ENCODE peak calls at places on chromosomes 2 and 18, in four cellular contexts. O is K562, B is GM12878, Q is HepG2. H is an unnamed sample.

GRCh38 chr2:70990216-70990615 is 4.5 kb downstream of the TEX261 start:
- DNase-seq in B (no peak), O (no peak), Q (no peak), H (no peak)

GRCh38 chr2:136057023-136057801 is 60.7 kb downstream of the CXCR4 start:
- DNase-seq in O (no peak), Q (no peak), B (peak), H (no peak)

GRCh38 chr18:56139372-56139771 is 499.0 kb downstream of the TXNL1 start:
- DNase-seq in Q (no peak), O (no peak), B (no peak), H (no peak)

GRCh38 chr2:176291768-176292393 is 22.6 kb downstream of the MTX2 start:
- DNase-seq in O (no peak), B (peak), Q (peak), H (no peak)

GRCh38 chr18:23487738-23488625 is 15.3 kb upstream of the RMC1 start:
- DNase-seq in Q (peak), O (peak), B (peak), H (no peak)

GRCh38 chr2:187774551-187775071 is 220.4 kb upstream of the TFPI start:
- DNase-seq in O (no peak), Q (no peak), B (no peak), H (no peak)

GRCh38 chr2:112962308-112963175 is 15.3 kb upstream of the IL36G start:
- DNase-seq in B (no peak), Q (no peak), O (no peak), H (no peak)

GRCh38 chr2:215664847-215665525 is 229.1 kb upstream of the FN1 start:
- DNase-seq in O (no peak), B (peak), Q (peak), H (no peak)

GRCh38 chr18:51724790-51725721 is 527.6 kb upstream of the MEX3C start:
- DNase-seq in B (peak), Q (no peak), O (no peak), H (no peak)

GRCh38 chr2:189580267-189580661 is 322 bp downstream of the SLC40A1 start:
- DNase-seq in B (no peak), Q (peak), O (peak), H (peak)

GRCh38 chr2:237797253-237797652 is 1.3 kb upstream of the RBM44 start:
- DNase-seq in O (no peak), Q (no peak), B (no peak), H (no peak)

GRCh38 chr18:24326211-24326610 is 71.4 kb downstream of the OSBPL1A start:
- DNase-seq in B (no peak), Q (no peak), O (no peak), H (no peak)

GRCh38 chr18:64806232-64806631 is 657.3 kb upstream of the LINC00305 start:
- DNase-seq in Q (no peak), O (no peak), B (no peak), H (no peak)

GRCh38 chr18:31250902-31251301 is 67.1 kb upstream of the DSG1 start:
- DNase-seq in B (no peak), Q (no peak), O (no peak), H (no peak)

GRCh38 chr2:68045337-68045736 is 17.5 kb downstream of the C1D start:
- DNase-seq in O (no peak), B (no peak), Q (no peak), H (peak)

GRCh38 chr2:187338679-187339121 is 109.4 kb downstream of the CALCRL start:
- DNase-seq in O (no peak), Q (no peak), B (no peak), H (peak)

GRCh38 chr2:88187038-88187676 is 17.0 kb downstream of the THNSL2 start:
- DNase-seq in O (peak), Q (peak), B (no peak), H (peak)

GRCh38 chr2:218003994-218004419 is 1.2 kb upstream of the TNS1 start:
- DNase-seq in Q (no peak), B (no peak), O (no peak), H (peak)

GRCh38 chr18:30929065-30929464 is 113.5 kb downstream of the DSC3 start:
- DNase-seq in B (no peak), Q (no peak), O (no peak), H (no peak)

GRCh38 chr2:109382946-109383345 is 230.8 kb downstream of the SEPTIN10 start:
- DNase-seq in Q (no peak), O (no peak), B (no peak), H (peak)

GRCh38 chr18:62485684-62486083 is 37.1 kb upstream of the ZCCHC2 start:
- DNase-seq in Q (peak), B (no peak), O (peak), H (no peak)

GRCh38 chr2:134401789-134402188 is 147.9 kb downstream of the MGAT5 start:
- DNase-seq in B (no peak), O (no peak), Q (no peak), H (no peak)

GRCh38 chr2:13114391-13114790 is 397.7 kb downstream of the TRIB2 start:
- DNase-seq in B (no peak), O (no peak), Q (no peak), H (peak)

GRCh38 chr2:65579506-65580235 is 147.3 kb upstream of the SPRED2 start:
- DNase-seq in O (no peak), B (no peak), Q (no peak), H (no peak)

GRCh38 chr2:120362926-120363325 is 17.0 kb downstream of the INHBB start:
- DNase-seq in B (no peak), Q (no peak), O (no peak), H (no peak)

GRCh38 chr2:221060335-221060734 is 511.8 kb downstream of the EPHA4 start:
- DNase-seq in B (no peak), O (no peak), Q (no peak), H (no peak)

GRCh38 chr18:26487437-26487836 is 60.9 kb downstream of the KCTD1 start:
- DNase-seq in Q (peak), B (peak), O (no peak), H (no peak)

GRCh38 chr18:79406708-79407107 is 11.0 kb downstream of the NFATC1 start:
- DNase-seq in O (no peak), Q (no peak), B (no peak), H (no peak)

GRCh38 chr2:162297925-162298552 is 20.4 kb downstream of the IFIH1 start:
- DNase-seq in Q (peak), O (peak), B (no peak), H (peak)

DNA sequence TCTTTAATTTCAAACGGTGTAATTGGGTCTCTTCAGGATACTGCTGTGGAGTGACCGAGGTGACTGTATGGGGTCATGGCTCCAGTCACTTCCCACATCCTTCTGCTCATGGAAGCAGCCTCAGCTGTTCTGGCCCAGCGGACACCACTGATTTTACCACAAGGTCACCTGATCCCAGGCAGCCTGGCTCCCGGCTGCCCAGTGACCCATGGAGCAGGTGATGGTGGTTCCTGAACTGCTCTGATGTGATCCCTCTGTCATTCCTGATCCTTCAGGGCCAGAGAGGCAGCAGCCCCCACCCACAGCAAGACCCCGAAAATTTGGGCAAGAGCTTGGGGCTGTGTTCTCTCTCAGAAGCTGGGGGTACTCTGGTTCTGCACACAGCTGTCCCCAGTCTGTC is 35.5 kb upstream of the HS6ST1 start:
- DNase-seq in O (no peak), Q (no peak), B (no peak), H (no peak)
- TF ChIP-seq REST in O (no peak), Q (no peak), B (no peak), H (no peak)

DNA sequence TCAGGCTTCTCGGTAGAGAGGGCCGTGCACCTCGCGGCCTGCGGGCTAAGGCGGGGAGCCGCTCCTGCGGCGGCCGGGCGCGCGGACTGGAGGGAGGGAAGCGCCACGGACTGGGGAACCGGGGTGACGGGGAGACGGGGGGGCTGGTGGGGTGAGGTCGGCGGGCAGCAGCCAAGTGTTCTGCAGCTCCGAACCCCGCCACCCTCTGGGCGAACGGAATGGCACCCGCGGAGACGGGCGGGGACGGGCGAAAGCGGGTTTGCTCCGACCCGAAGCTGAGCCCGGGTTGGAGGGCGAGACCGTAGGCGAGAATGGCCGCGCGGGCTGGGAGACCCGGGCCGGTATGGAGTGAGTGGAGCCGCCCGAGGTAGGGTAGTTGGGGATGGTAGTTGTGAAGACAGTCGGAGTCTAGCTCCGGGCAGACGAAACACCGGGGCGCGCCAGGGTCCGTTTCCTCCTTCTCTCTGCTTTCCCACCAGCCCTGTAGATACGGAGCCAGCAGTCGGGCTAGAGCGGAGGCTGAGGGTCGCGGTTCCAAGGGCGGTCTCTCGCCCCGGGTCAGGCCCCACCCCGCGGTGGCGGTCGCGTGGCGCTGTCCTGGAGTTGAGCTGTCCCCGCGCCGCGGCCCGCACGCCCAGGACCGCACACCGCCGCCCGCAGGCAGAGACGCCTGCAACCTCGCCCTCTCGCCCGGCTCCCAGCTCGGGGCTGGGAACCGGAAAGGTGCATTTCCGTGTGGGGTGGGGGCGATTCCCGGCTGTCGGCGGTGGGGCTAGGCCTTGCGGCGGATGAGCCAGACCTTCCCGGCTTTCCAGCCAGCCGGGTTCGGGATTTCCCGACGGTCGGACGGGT is 160.3 kb upstream of the SIX2 start:
- DNase-seq in B (no peak), Q (no peak), O (no peak), H (peak)
- TF ChIP-seq TAF1 in B (no peak), Q (no peak), O (no peak), H (no peak)

DNA sequence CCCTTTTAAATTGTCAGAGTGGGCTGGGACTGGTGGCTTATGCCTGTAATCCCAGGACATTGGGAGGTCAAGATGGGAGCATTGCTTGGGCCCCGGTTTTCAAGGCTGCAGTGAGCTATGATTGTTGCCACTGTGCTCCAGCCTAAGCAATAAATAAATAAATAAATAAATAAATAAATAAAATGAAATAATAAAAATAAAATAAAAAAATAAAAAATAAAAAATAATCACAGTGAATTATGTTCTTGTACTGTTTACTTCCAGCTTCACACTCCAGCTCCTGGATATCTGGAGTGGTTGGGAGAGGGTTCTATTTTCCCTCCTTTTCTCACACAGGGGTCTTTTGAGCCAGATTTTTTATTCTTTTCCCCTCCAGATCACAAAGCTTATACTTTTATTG is 26.2 kb upstream of the PNPT1 start:
- DNase-seq in B (no peak), O (no peak), Q (no peak), H (no peak)
- TF ChIP-seq JUND in B (no peak), O (no peak), Q (no peak), H (no peak)

DNA sequence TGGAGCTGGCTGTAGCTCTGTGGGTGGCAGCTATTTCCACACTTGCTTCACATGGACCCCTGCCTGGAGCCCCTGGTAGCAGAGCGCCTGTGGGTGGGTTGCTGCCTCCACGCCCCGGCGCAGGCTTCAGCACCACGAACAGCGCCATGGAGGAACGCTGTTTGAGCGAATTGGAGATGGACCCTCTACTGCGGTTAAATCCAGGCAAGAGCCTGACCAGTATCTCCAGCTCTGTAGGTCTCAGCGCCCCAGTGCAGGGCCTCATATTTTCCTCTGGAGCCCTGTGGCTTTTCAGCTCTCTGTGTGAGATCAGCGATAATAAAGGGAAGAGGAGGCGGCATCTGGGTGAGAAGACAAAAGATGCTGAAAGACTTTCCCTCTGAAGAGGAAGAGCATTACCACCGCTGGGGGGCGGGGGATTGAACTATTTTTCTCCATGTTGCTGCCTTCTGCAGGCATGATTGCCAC is 12.0 kb downstream of the ONECUT2 start:
- DNase-seq in Q (no peak), B (no peak), O (no peak), H (no peak)
- TF ChIP-seq REST in Q (peak), B (peak), O (peak), H (peak)

GRCh38 chr2:86396304-86396785 is 44.8 kb upstream of the KDM3A start:
- DNase-seq in Q (peak), B (no peak), O (peak), H (no peak)
- TF ChIP-seq TAF1 in Q (no peak), B (no peak), O (no peak), H (no peak)

H was measured in SK-N-SH.